ENCODE peak calls at places on chromosome 18, in six cellular contexts. V is NCI-H1092 treated with DMSO at 0.1 percent for 48 hours, R is COLO829, U is right cardiac atrium, B is MV-4-11, Q is HuH-7. H is an unnamed sample.

GRCh38 chr18:74412106-74412880 is 44.8 kb downstream of the DIPK1C start:
- DNase-seq in V (peak; percentile 73), R (peak; percentile 51), U (no peak), B (no peak), Q (no peak), H (no peak)

GRCh38 chr18:12397254-12397653 is 10.5 kb upstream of the PRELID3A start:
- DNase-seq in V (no peak), R (no peak), U (no peak), B (no peak), Q (peak; percentile 17), H (no peak)

GRCh38 chr18:48979944-48980890 is 29.5 kb upstream of the SMAD7 start:
- DNase-seq in V (no peak), R (no peak), U (no peak), B (peak; percentile 79), Q (no peak), H (peak; percentile 76)

GRCh38 chr18:59561596-59561995 is 135.6 kb downstream of the CCBE1 start:
- DNase-seq in V (no peak), R (no peak), U (no peak), B (no peak), Q (no peak), H (no peak)

GRCh38 chr18:3060667-3061580 is 48.0 kb upstream of the LPIN2 start:
- DNase-seq in V (no peak), R (no peak), U (peak; percentile 65), B (no peak), Q (peak; percentile 80), H (no peak)

GRCh38 chr18:5237083-5237722 is 40.1 kb upstream of the AKAIN1 start:
- DNase-seq in V (no peak), R (no peak), U (peak; percentile 36), B (no peak), Q (peak; percentile 26), H (peak; percentile 29)

GRCh38 chr18:30889582-30890301 is 152.8 kb downstream of the DSC3 start:
- DNase-seq in V (peak; percentile 87), R (peak; percentile 3), U (no peak), B (no peak), Q (no peak), H (peak; percentile 9)

GRCh38 chr18:68735498-68736343 is 20.8 kb upstream of the TMX3 start:
- DNase-seq in V (peak; percentile 62), R (peak; percentile 72), U (no peak), B (peak; percentile 28), Q (peak; percentile 11), H (peak; percentile 36)

GRCh38 chr18:45775726-45776125 is 49.7 kb upstream of the SIGLEC15 start:
- DNase-seq in V (no peak), R (no peak), U (no peak), B (no peak), Q (no peak), H (no peak)

GRCh38 chr18:73461038-73461779 is 593.4 kb upstream of the NETO1 start:
- DNase-seq in V (no peak), R (no peak), U (no peak), B (no peak), Q (no peak), H (no peak)

GRCh38 chr18:3044931-3045698 is 32.2 kb upstream of the LPIN2 start:
- DNase-seq in V (no peak), R (no peak), U (no peak), B (no peak), Q (peak; percentile 70), H (peak; percentile 60)

GRCh38 chr18:63454497-63454896 is 22.3 kb upstream of the SERPINB5 start:
- DNase-seq in V (no peak), R (peak; percentile 31), U (no peak), B (no peak), Q (no peak), H (no peak)

GRCh38 chr18:8794133-8794986 is 89.0 kb downstream of the MTCL1 start:
- DNase-seq in V (no peak), R (no peak), U (no peak), B (no peak), Q (no peak), H (peak; percentile 88)

GRCh38 chr18:26747131-26747475 is 118.4 kb downstream of the AQP4 start:
- DNase-seq in V (no peak), R (peak; percentile 35), U (no peak), B (no peak), Q (no peak), H (no peak)

GRCh38 chr18:12750076-12750707 is 47.4 kb downstream of the PSMG2 start:
- DNase-seq in V (no peak), R (no peak), U (no peak), B (no peak), Q (no peak), H (peak; percentile 3)

GRCh38 chr18:13137041-13137938 is 81.3 kb upstream of the LDLRAD4 start:
- DNase-seq in V (peak; percentile 33), R (no peak), U (peak; percentile 81), B (peak; percentile 4), Q (peak; percentile 68), H (peak; percentile 94)

GRCh38 chr18:31631526-31631925 is 39.8 kb downstream of the TTR start:
- DNase-seq in V (no peak), R (no peak), U (no peak), B (no peak), Q (no peak), H (no peak)

GRCh38 chr18:8685141-8685913 is 20.0 kb upstream of the MTCL1 start:
- DNase-seq in V (no peak), R (peak; percentile 78), U (no peak), B (no peak), Q (no peak), H (peak; percentile 82)

GRCh38 chr18:43916984-43917383 is 639.7 kb upstream of the SYT4 start:
- DNase-seq in V (no peak), R (no peak), U (no peak), B (no peak), Q (no peak), H (no peak)